ENCODE peak calls at places on chromosomes 5 and 9, in six cellular contexts. D, G, P, U, F and C are unnamed samples.

GRCh38 chr5:142164315-142164714 is 55.7 kb downstream of the NDFIP1 start:
- DNase-seq in U (no peak), G (no peak), D (no peak), P (no peak), F (no peak), C (no peak)

GRCh38 chr5:150734579-150735384 is 24.0 kb downstream of the DCTN4 start:
- DNase-seq in D (peak), F (no peak), P (no peak), U (no peak), G (no peak), C (no peak)

GRCh38 chr5:77171141-77171910 is 39.2 kb upstream of the PDE8B start:
- DNase-seq in D (no peak), F (no peak), P (no peak), U (no peak), G (no peak), C (no peak)

GRCh38 chr5:171794470-171794869 is 8.9 kb downstream of the SMIM23 start:
- DNase-seq in P (no peak), U (no peak), D (no peak), F (no peak), G (no peak), C (no peak)

GRCh38 chr5:154813736-154814135 is 36.7 kb downstream of the FAXDC2 start:
- DNase-seq in G (no peak), P (no peak), D (peak), U (no peak), F (no peak), C (no peak)

GRCh38 chr9:97425992-97426336 is 14.1 kb downstream of the TDRD7 start:
- DNase-seq in G (peak), F (no peak), P (no peak), U (no peak), D (no peak), C (no peak)

GRCh38 chr5:35202319-35203111 is 27.8 kb downstream of the PRLR start:
- DNase-seq in D (peak), F (peak), U (peak), P (no peak), G (peak), C (peak)

GRCh38 chr5:170126626-170127025 is 20.9 kb downstream of the FOXI1 start:
- DNase-seq in F (no peak), P (no peak), G (no peak), U (no peak), D (no peak), C (no peak)

GRCh38 chr5:432201-432927 is 10.6 kb upstream of the EXOC3 start:
- DNase-seq in G (no peak), F (no peak), P (no peak), U (no peak), D (no peak), C (no peak)

GRCh38 chr5:169637856-169638190 is 748 bp downstream of the DOCK2 start:
- DNase-seq in F (no peak), P (no peak), G (no peak), U (no peak), D (peak), C (no peak)

GRCh38 chr9:94903961-94904421 is 177.5 kb downstream of the AOPEP start:
- DNase-seq in D (no peak), F (no peak), G (peak), P (peak), U (peak), C (no peak)